ENCODE peak calls at places on chromosomes 1 and 21, in eight cellular contexts. One of them, this sample, is unnamed.

GRCh38 chr1:113027008-113027407 is 46.0 kb upstream of the LRIG2 start:
- DNase-seq in activated CD8-positive, alpha-beta T cell treated with anti-CD3 and anti-CD28 coated beads for 36 hours: no peak
- DNase-seq in neural progenitor cell: no peak
- DNase-seq in fibroblast of mammary gland: no peak
- DNase-seq in kidney: no peak
- DNase-seq in amniotic stem cell: no peak
- DNase-seq in aorta: no peak
- DNase-seq in SHP77: no peak
- DNase-seq in this sample: no peak

GRCh38 chr21:25343774-25344545 is 263.3 kb downstream of the MRPL39 start:
- DNase-seq in activated CD8-positive, alpha-beta T cell treated with anti-CD3 and anti-CD28 coated beads for 36 hours: no peak
- DNase-seq in neural progenitor cell: no peak
- DNase-seq in fibroblast of mammary gland: no peak
- DNase-seq in kidney: no peak
- DNase-seq in amniotic stem cell: no peak
- DNase-seq in aorta: no peak
- DNase-seq in SHP77: no peak
- DNase-seq in this sample: no peak

GRCh38 chr1:59081795-59082194 is 215.1 kb upstream of the FGGY start:
- DNase-seq in activated CD8-positive, alpha-beta T cell treated with anti-CD3 and anti-CD28 coated beads for 36 hours: no peak
- DNase-seq in neural progenitor cell: no peak
- DNase-seq in fibroblast of mammary gland: peak
- DNase-seq in kidney: no peak
- DNase-seq in amniotic stem cell: no peak
- DNase-seq in aorta: no peak
- DNase-seq in SHP77: no peak
- DNase-seq in this sample: no peak

GRCh38 chr1:179969962-179970361 is 15.4 kb downstream of the CEP350 start:
- DNase-seq in activated CD8-positive, alpha-beta T cell treated with anti-CD3 and anti-CD28 coated beads for 36 hours: no peak
- DNase-seq in neural progenitor cell: no peak
- DNase-seq in fibroblast of mammary gland: peak
- DNase-seq in kidney: no peak
- DNase-seq in amniotic stem cell: no peak
- DNase-seq in aorta: no peak
- DNase-seq in SHP77: no peak
- DNase-seq in this sample: no peak

GRCh38 chr1:113751516-113751915 is 7.8 kb downstream of the PHTF1 start:
- DNase-seq in activated CD8-positive, alpha-beta T cell treated with anti-CD3 and anti-CD28 coated beads for 36 hours: no peak
- DNase-seq in neural progenitor cell: no peak
- DNase-seq in fibroblast of mammary gland: no peak
- DNase-seq in kidney: no peak
- DNase-seq in amniotic stem cell: no peak
- DNase-seq in aorta: no peak
- DNase-seq in SHP77: no peak
- DNase-seq in this sample: no peak

GRCh38 chr1:24960071-24960801 is 30.2 kb upstream of the RUNX3 start:
- DNase-seq in activated CD8-positive, alpha-beta T cell treated with anti-CD3 and anti-CD28 coated beads for 36 hours: no peak
- DNase-seq in neural progenitor cell: no peak
- DNase-seq in fibroblast of mammary gland: no peak
- DNase-seq in kidney: peak
- DNase-seq in amniotic stem cell: no peak
- DNase-seq in aorta: no peak
- DNase-seq in SHP77: no peak
- DNase-seq in this sample: no peak

GRCh38 chr1:162192763-162193162 is 123.3 kb downstream of the NOS1AP start:
- DNase-seq in activated CD8-positive, alpha-beta T cell treated with anti-CD3 and anti-CD28 coated beads for 36 hours: no peak
- DNase-seq in neural progenitor cell: no peak
- DNase-seq in fibroblast of mammary gland: no peak
- DNase-seq in kidney: no peak
- DNase-seq in amniotic stem cell: no peak
- DNase-seq in aorta: no peak
- DNase-seq in SHP77: no peak
- DNase-seq in this sample: no peak

GRCh38 chr1:47804127-47804526 is 193.1 kb downstream of the TRABD2B start:
- DNase-seq in activated CD8-positive, alpha-beta T cell treated with anti-CD3 and anti-CD28 coated beads for 36 hours: no peak
- DNase-seq in neural progenitor cell: no peak
- DNase-seq in fibroblast of mammary gland: no peak
- DNase-seq in kidney: no peak
- DNase-seq in amniotic stem cell: no peak
- DNase-seq in aorta: no peak
- DNase-seq in SHP77: peak
- DNase-seq in this sample: no peak

GRCh38 chr21:15441999-15442398 is 287.8 kb upstream of the USP25 start:
- DNase-seq in activated CD8-positive, alpha-beta T cell treated with anti-CD3 and anti-CD28 coated beads for 36 hours: no peak
- DNase-seq in neural progenitor cell: no peak
- DNase-seq in fibroblast of mammary gland: peak
- DNase-seq in kidney: no peak
- DNase-seq in amniotic stem cell: no peak
- DNase-seq in aorta: no peak
- DNase-seq in SHP77: no peak
- DNase-seq in this sample: no peak

GRCh38 chr1:110674337-110675059 is at the start of gene KCNA3:
- DNase-seq in activated CD8-positive, alpha-beta T cell treated with anti-CD3 and anti-CD28 coated beads for 36 hours: peak
- DNase-seq in neural progenitor cell: peak
- DNase-seq in fibroblast of mammary gland: no peak
- DNase-seq in kidney: peak
- DNase-seq in amniotic stem cell: no peak
- DNase-seq in aorta: peak
- DNase-seq in SHP77: no peak
- DNase-seq in this sample: peak

GRCh38 chr1:171817511-171818265 is 23.6 kb upstream of the DNM3 start:
- DNase-seq in activated CD8-positive, alpha-beta T cell treated with anti-CD3 and anti-CD28 coated beads for 36 hours: peak
- DNase-seq in neural progenitor cell: peak
- DNase-seq in fibroblast of mammary gland: peak
- DNase-seq in kidney: no peak
- DNase-seq in amniotic stem cell: peak
- DNase-seq in aorta: no peak
- DNase-seq in SHP77: peak
- DNase-seq in this sample: no peak